ENCODE peak calls at places on chromosome 20, in eight cellular contexts. Z is adipocyte, E is BE2C, M is HCT116, P is esophagus squamous epithelium, D is heart right ventricle, R is cardiac muscle cell, C is psoas muscle. G is an unnamed sample.

GRCh38 chr20:50169329-50169823 is 15.9 kb upstream of the PEDS1 start:
- DNase-seq in D (peak; percentile 77), M (no peak), Z (peak; percentile 88), R (peak; percentile 83), P (no peak), C (peak; percentile 81), E (peak; percentile 74), G (peak; percentile 78)

GRCh38 chr20:36399147-36399968 is 93.2 kb downstream of the DLGAP4 start:
- DNase-seq in D (no peak), C (no peak), Z (peak; percentile 5), E (peak; percentile 75), R (peak; percentile 35), M (peak; percentile 91), P (no peak), G (no peak)

GRCh38 chr20:38935285-38935684 is 9.1 kb downstream of the FAM83D start:
- DNase-seq in C (no peak), D (no peak), R (peak; percentile 47), E (no peak), P (no peak), M (no peak), Z (peak; percentile 7), G (no peak)

GRCh38 chr20:54292186-54292585 is 84.3 kb downstream of the PFDN4 start:
- DNase-seq in C (no peak), E (no peak), M (no peak), P (no peak), R (peak; percentile 38), D (no peak), Z (no peak), G (no peak)

GRCh38 chr20:23520185-23520584 is 29.3 kb downstream of the CST8 start:
- DNase-seq in M (no peak), P (no peak), Z (no peak), D (no peak), E (no peak), C (no peak), R (no peak), G (no peak)

GRCh38 chr20:56995635-56996075 is 270.8 kb downstream of the BMP7 start:
- DNase-seq in P (no peak), E (peak; percentile 20), D (no peak), M (peak; percentile 29), R (peak; percentile 12), Z (peak; percentile 10), C (no peak), G (no peak)

GRCh38 chr20:63484651-63485403 is 12.4 kb upstream of the KCNQ2 start:
- DNase-seq in C (peak; percentile 61), P (no peak), Z (no peak), D (no peak), M (no peak), E (peak; percentile 28), R (no peak), G (no peak)

GRCh38 chr20:38892091-38892981 is 33.9 kb upstream of the FAM83D start:
- DNase-seq in E (no peak), Z (no peak), R (no peak), P (no peak), M (no peak), D (no peak), C (no peak), G (peak; percentile 50)

GRCh38 chr20:20276806-20277530 is 90.9 kb upstream of the INSM1 start:
- DNase-seq in M (no peak), E (no peak), Z (no peak), D (no peak), C (no peak), R (no peak), P (no peak), G (no peak)

GRCh38 chr20:47875302-47876025 is 90.2 kb upstream of the SULF2 start:
- DNase-seq in E (no peak), Z (no peak), D (no peak), M (no peak), P (no peak), R (peak; percentile 65), C (no peak), G (no peak)

GRCh38 chr20:3203315-3204123 is 963 bp downstream of the DDRGK1 start:
- DNase-seq in E (no peak), M (no peak), R (no peak), D (no peak), P (no peak), Z (no peak), C (no peak), G (no peak)

GRCh38 chr20:24694157-24694726 is 224.8 kb downstream of the SYNDIG1 start:
- DNase-seq in P (no peak), R (no peak), E (no peak), M (no peak), Z (no peak), C (no peak), D (no peak), G (no peak)

GRCh38 chr20:36098364-36098763 is 56.2 kb upstream of the EPB41L1 start:
- DNase-seq in M (no peak), Z (peak; percentile 56), P (no peak), D (no peak), C (no peak), R (peak; percentile 83), E (no peak), G (peak; percentile 28)

GRCh38 chr20:41678799-41679198 is 60.6 kb upstream of the CHD6 start:
- DNase-seq in Z (no peak), R (no peak), P (no peak), D (no peak), M (no peak), C (no peak), E (no peak), G (no peak)

GRCh38 chr20:32465092-32465900 is 107.2 kb downstream of the ASXL1 start:
- DNase-seq in C (peak; percentile 73), Z (no peak), M (no peak), P (no peak), D (peak; percentile 67), E (peak; percentile 47), R (peak; percentile 86), G (peak; percentile 89)

GRCh38 chr20:47765715-47766594 is 19.3 kb downstream of the SULF2 start:
- DNase-seq in C (no peak), P (no peak), R (no peak), Z (no peak), M (no peak), E (no peak), D (no peak), G (no peak)

GRCh38 chr20:36501367-36502006 is 39.8 kb upstream of the MYL9 start:
- DNase-seq in P (no peak), Z (no peak), R (no peak), C (no peak), M (no peak), E (no peak), D (no peak), G (no peak)

GRCh38 chr20:48574383-48574782 is 253.4 kb downstream of the PREX1 start:
- DNase-seq in R (peak; percentile 20), M (peak; percentile 67), P (no peak), E (peak; percentile 84), C (no peak), D (no peak), Z (no peak), G (no peak)

GRCh38 chr20:64091762-64092161 is 7.6 kb upstream of the LKAAEAR1 start:
- DNase-seq in P (no peak), R (no peak), C (no peak), M (no peak), Z (no peak), D (no peak), E (peak; percentile 59), G (no peak)

GRCh38 chr20:53707341-53708102 is 113.9 kb upstream of the ZNF217 start:
- DNase-seq in C (no peak), M (no peak), D (no peak), R (no peak), E (no peak), P (no peak), Z (peak; percentile 52), G (no peak)

GRCh38 chr20:37204056-37204455 is 24.7 kb upstream of the MROH8 start:
- DNase-seq in C (no peak), R (no peak), P (no peak), D (no peak), M (no peak), Z (no peak), E (no peak), G (no peak)

GRCh38 chr20:37498066-37498702 is 22.9 kb upstream of the NNAT start:
- DNase-seq in P (no peak), M (no peak), R (peak; percentile 64), Z (peak; percentile 15), E (no peak), C (no peak), D (no peak), G (no peak)

GRCh38 chr20:52219441-52219840 is 27.9 kb upstream of the ZFP64 start:
- DNase-seq in P (no peak), M (no peak), R (no peak), D (no peak), C (no peak), Z (no peak), E (peak; percentile 22), G (no peak)

GRCh38 chr20:32231847-32232246 is 24.2 kb downstream of the POFUT1 start:
- DNase-seq in P (no peak), R (peak; percentile 58), M (no peak), D (no peak), Z (no peak), E (no peak), C (no peak), G (no peak)

GRCh38 chr20:15257471-15257870 is 920.1 kb upstream of the FLRT3 start:
- DNase-seq in E (no peak), C (no peak), R (no peak), Z (no peak), D (no peak), M (no peak), P (no peak), G (no peak)

GRCh38 chr20:57844626-57845596 is 135.1 kb upstream of the PMEPA1 start:
- DNase-seq in P (no peak), C (no peak), Z (no peak), R (no peak), M (no peak), D (no peak), E (no peak), G (no peak)

GRCh38 chr20:5150226-5151076 is 23.6 kb downstream of the CDS2 start:
- DNase-seq in M (no peak), E (no peak), C (peak; percentile 65), Z (no peak), D (no peak), P (no peak), R (peak; percentile 36), G (no peak)

GRCh38 chr20:13855613-13856012 is 70.8 kb downstream of the NDUFAF5 start:
- DNase-seq in P (no peak), M (no peak), C (no peak), Z (no peak), E (no peak), D (no peak), R (no peak), G (no peak)
- H3K27me3 ChIP-seq in P (no peaks in the 10 kb centered on the region), M (peaks cover 4% of the 10 kb centered on the region), C (no peaks in the 10 kb centered on the region), Z (peaks cover 4% of the 10 kb centered on the region), E (peaks cover 17% of the 10 kb centered on the region), D (no peaks in the 10 kb centered on the region), R (no peaks in the 10 kb centered on the region), G (no peaks in the 10 kb centered on the region)

GRCh38 chr20:61002090-61002489 is 250.0 kb upstream of the CDH4 start:
- DNase-seq in E (no peak), P (no peak), C (no peak), Z (no peak), R (no peak), D (no peak), M (no peak), G (no peak)
- H3K27me3 ChIP-seq in E (no peaks in the 10 kb centered on the region), P (no peaks in the 10 kb centered on the region), C (no peaks in the 10 kb centered on the region), Z (no peaks in the 10 kb centered on the region), R (peaks cover 30% of the 10 kb centered on the region), D (no peaks in the 10 kb centered on the region), M (no peaks in the 10 kb centered on the region), G (no peaks in the 10 kb centered on the region)

GRCh38 chr20:21556398-21556797 is 42.5 kb upstream of the NKX2-2 start:
- DNase-seq in R (no peak), E (no peak), P (no peak), D (no peak), C (no peak), Z (no peak), M (no peak), G (no peak)
- H3K27me3 ChIP-seq in R (peaks cover 8% of the 10 kb centered on the region), E (peaks cover 29% of the 10 kb centered on the region), P (peaks cover 52% of the 10 kb centered on the region), D (peaks cover 10% of the 10 kb centered on the region), C (peaks cover 17% of the 10 kb centered on the region), Z (peaks cover 18% of the 10 kb centered on the region), M (peaks cover 58% of the 10 kb centered on the region), G (no peaks in the 10 kb centered on the region)

GRCh38 chr20:22455259-22455658 is 129.1 kb downstream of the FOXA2 start:
- DNase-seq in P (no peak), M (no peak), C (no peak), Z (no peak), E (no peak), R (no peak), D (no peak), G (no peak)
- H3K27me3 ChIP-seq in P (peaks cover 65% of the 10 kb centered on the region), M (peaks cover 5% of the 10 kb centered on the region), C (peaks cover 4% of the 10 kb centered on the region), Z (peaks cover 42% of the 10 kb centered on the region), E (no peaks in the 10 kb centered on the region), R (peaks cover 73% of the 10 kb centered on the region), D (peaks cover 4% of the 10 kb centered on the region), G (no peaks in the 10 kb centered on the region)

G was measured in aorta.